ENCODE peak calls at places on chromosome 2, in six cellular contexts. B is stomach, P is left ventricle myocardium inferior, Q is heart right ventricle, G is tibial nerve, T is brain microvascular endothelial cell. L is an unnamed sample.

GRCh38 chr2:43100883-43101662 is 125.3 kb downstream of the ZFP36L2 start:
- DNase-seq in T (no peak), G (peak), B (peak), P (peak), Q (peak), L (peak)

GRCh38 chr2:192053921-192054320 is 140.8 kb downstream of the TMEFF2 start:
- DNase-seq in T (no peak), G (no peak), B (no peak), Q (no peak), P (no peak), L (no peak)

GRCh38 chr2:46648141-46648742 is 168.9 kb downstream of the TMEM247 start:
- DNase-seq in Q (no peak), P (no peak), T (no peak), B (peak), G (no peak), L (no peak)

GRCh38 chr2:189499137-189499536 is 57.9 kb downstream of the WDR75 start:
- DNase-seq in T (no peak), G (no peak), B (no peak), Q (no peak), P (no peak), L (no peak)

GRCh38 chr2:149370061-149370775 is 39.8 kb downstream of the LYPD6 start:
- DNase-seq in P (no peak), B (no peak), G (no peak), T (no peak), Q (no peak), L (no peak)

GRCh38 chr2:182559623-182560022 is 132.8 kb upstream of the PDE1A start:
- DNase-seq in P (no peak), T (no peak), G (no peak), Q (no peak), B (no peak), L (no peak)

GRCh38 chr2:70214958-70215357 is 24.1 kb upstream of the C2orf42 start:
- DNase-seq in B (no peak), G (no peak), T (peak), Q (no peak), P (no peak), L (no peak)

GRCh38 chr2:239828192-239828972 is 196.8 kb downstream of the NDUFA10 start:
- DNase-seq in T (no peak), G (no peak), B (peak), Q (no peak), P (no peak), L (no peak)

GRCh38 chr2:190599073-190599472 is 49.8 kb upstream of the NAB1 start:
- DNase-seq in G (no peak), T (no peak), P (no peak), Q (no peak), B (no peak), L (no peak)

GRCh38 chr2:150919899-150920298 is 341.8 kb downstream of the RBM43 start:
- DNase-seq in T (peak), P (no peak), G (no peak), B (no peak), Q (no peak), L (no peak)

GRCh38 chr2:20141806-20142205 is 83.1 kb downstream of the SDC1 start:
- DNase-seq in G (no peak), Q (no peak), P (no peak), T (no peak), B (no peak), L (no peak)

GRCh38 chr2:170739048-170739447 is 23.9 kb downstream of the SP5 start:
- DNase-seq in G (no peak), T (peak), B (no peak), Q (no peak), P (no peak), L (no peak)

GRCh38 chr2:130749641-130750040 is 5.7 kb upstream of the AMER3 start:
- DNase-seq in G (no peak), B (no peak), P (no peak), Q (no peak), T (no peak), L (no peak)

GRCh38 chr2:1854747-1855146 is 110.4 kb upstream of the PXDN start:
- DNase-seq in T (peak), Q (no peak), G (no peak), B (no peak), P (no peak), L (peak)

GRCh38 chr2:10454505-10454904 is 6.4 kb upstream of the ODC1 start:
- DNase-seq in B (peak), T (no peak), G (no peak), P (peak), Q (peak), L (no peak)

GRCh38 chr2:29573602-29574001 is 347.8 kb downstream of the ALK start:
- DNase-seq in P (no peak), T (no peak), B (no peak), G (no peak), Q (no peak), L (no peak)
- H3K27ac ChIP-seq in P (no peak), T (no peak), B (no peak), G (no peak), Q (no peak), L (no peak)

GRCh38 chr2:18988557-18989232 is 369.7 kb downstream of the OSR1 start:
- DNase-seq in P (no peak), B (no peak), G (no peak), T (no peak), Q (no peak), L (no peak)

GRCh38 chr2:18986046-18986445 is 372.4 kb downstream of the OSR1 start:
- DNase-seq in G (no peak), B (no peak), T (no peak), Q (no peak), P (no peak), L (no peak)

GRCh38 chr2:18987021-18987420 is 371.4 kb downstream of the OSR1 start:
- DNase-seq in P (no peak), Q (no peak), T (no peak), B (no peak), G (no peak), L (no peak)

GRCh38 chr2:18991177-18992168 is 366.9 kb downstream of the OSR1 start:
- DNase-seq in G (no peak), T (peak), Q (peak), P (peak), B (peak), L (no peak)

DNA sequence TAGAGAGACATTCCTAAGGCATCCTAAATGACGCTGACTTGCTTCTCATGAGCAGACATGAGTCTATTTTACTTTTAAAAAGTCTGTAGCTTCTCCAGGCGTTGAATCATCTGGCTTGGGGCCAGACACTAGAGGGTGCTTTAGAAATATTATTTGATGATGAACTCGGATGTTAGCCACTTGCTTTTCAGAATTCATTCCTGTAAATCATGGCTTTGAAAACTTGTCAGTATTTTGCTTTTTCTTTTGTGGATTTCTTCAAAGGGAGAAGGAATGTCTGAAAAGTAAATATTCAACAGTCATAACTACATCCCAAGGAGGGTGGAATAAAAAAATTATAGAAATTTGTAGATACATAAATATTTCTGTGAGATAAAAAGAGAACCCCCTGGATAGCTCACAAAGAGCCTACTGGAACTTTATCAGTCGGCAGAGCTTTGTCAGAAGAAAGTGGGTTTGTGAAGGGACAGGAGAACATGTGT is 370.8 kb downstream of the OSR1 start:
- DNase-seq in B (peak), T (peak), P (peak), Q (peak), G (peak), L (peak)
- TF ChIP-seq CTCF in B (no peak), T (peak), P (peak), Q (peak), G (no peak), L (peak)

GRCh38 chr2:211405036-211405435 is 848.6 kb downstream of the CPS1 start:
- DNase-seq in T (no peak), Q (no peak), G (no peak), P (no peak), B (no peak), L (no peak)
- H3K4me3 ChIP-seq in T (no peak), Q (no peak), G (no peak), P (no peak), B (no peak), L (no peak)

DNA sequence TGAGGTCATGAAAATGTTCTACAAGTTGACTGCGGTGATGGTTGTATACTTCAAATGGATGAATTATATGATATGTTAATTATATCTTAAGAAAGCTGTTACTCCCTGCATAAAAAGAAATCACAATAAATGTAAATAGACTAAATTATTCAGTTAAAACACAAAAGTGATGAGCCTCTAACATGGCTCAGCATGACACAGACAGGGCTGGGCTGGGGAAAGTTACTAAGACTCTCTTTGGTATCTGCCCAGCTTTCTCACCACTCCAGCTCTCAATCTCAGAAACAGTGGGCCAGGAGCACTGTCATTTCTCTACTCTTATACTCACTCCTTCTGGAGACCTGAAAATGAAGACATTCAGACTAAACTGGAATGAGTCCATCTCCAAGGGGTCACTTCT is 3.5 kb downstream of the CYP27C1 start:
- DNase-seq in P (no peak), B (no peak), Q (no peak), G (no peak), T (no peak), L (no peak)
- H3K27ac ChIP-seq in P (no peak), B (no peak), Q (no peak), G (no peak), T (no peak), L (no peak)

GRCh38 chr2:231522418-231523180 is 7.6 kb downstream of the NMUR1 start:
- DNase-seq in P (no peak), T (no peak), G (no peak), Q (no peak), B (no peak), L (no peak)
- TF ChIP-seq CTCF in P (no peak), T (no peak), G (no peak), Q (no peak), B (no peak), L (no peak)

GRCh38 chr2:100339823-100340222 is 17.5 kb upstream of the LONRF2 start:
- DNase-seq in B (no peak), P (no peak), T (no peak), G (no peak), Q (no peak), L (no peak)

DNA sequence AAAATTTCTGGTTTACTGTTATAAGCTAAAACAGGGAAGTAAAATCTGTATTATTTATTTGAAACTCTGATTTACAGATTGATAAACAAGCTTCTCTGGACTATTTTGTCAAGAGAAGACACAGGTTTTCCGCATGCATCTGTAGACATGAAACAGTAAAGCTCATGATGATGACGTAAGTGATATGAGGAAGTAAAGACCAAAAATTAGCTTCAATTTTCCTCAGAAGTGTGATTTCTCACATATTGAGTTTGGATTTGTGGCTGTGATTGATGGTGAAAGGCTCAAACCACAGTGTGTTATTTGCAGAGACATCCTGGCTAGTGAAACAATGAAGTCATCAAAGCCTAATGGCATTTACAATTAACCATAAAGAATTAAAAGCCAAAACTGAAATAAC is 12.6 kb upstream of the LONRF2 start:
- DNase-seq in T (no peak), B (no peak), P (no peak), Q (no peak), G (no peak), L (no peak)
- H3K4me3 ChIP-seq in T (no peak), B (no peak), P (no peak), Q (no peak), G (no peak), L (no peak)

L was measured in dorsolateral prefrontal cortex.